ENCODE peak calls at places on chromosome 1, in seven cellular contexts. T is breast epithelium, L is body of pancreas, Z is transverse colon, F is H54, V is adrenal gland, Y is A549. E is an unnamed sample.

GRCh38 chr1:56374026-56374974 is 205.1 kb downstream of the PLPP3 start:
- DNase-seq in T (no peak), L (no peak), Z (no peak), F (no peak), V (no peak), Y (peak), E (no peak)

GRCh38 chr1:215474940-215475339 is 92.2 kb upstream of the KCTD3 start:
- DNase-seq in T (no peak), L (no peak), Z (no peak), F (no peak), V (peak), Y (no peak), E (no peak)

GRCh38 chr1:1114431-1114830 is 1.5 kb downstream of the C1orf159 start:
- DNase-seq in T (peak), L (no peak), Z (peak), F (no peak), V (no peak), Y (no peak), E (no peak)

GRCh38 chr1:20405893-20406604 is 80.0 kb downstream of the CAMK2N1 start:
- DNase-seq in T (no peak), L (peak), Z (no peak), F (no peak), V (no peak), Y (no peak), E (no peak)

GRCh38 chr1:32775640-32776337 is 41.4 kb downstream of the YARS1 start:
- DNase-seq in T (no peak), L (no peak), Z (no peak), F (no peak), V (no peak), Y (peak), E (no peak)

GRCh38 chr1:109312246-109312645 is 5.4 kb upstream of the MYBPHL start:
- DNase-seq in T (no peak), L (no peak), Z (no peak), F (no peak), V (no peak), Y (no peak), E (no peak)

GRCh38 chr1:68174173-68175113 is 57.9 kb downstream of the WLS start:
- DNase-seq in T (no peak), L (peak), Z (peak), F (peak), V (peak), Y (peak), E (no peak)

GRCh38 chr1:42163536-42164503 is 725 bp downstream of the GUCA2A start:
- DNase-seq in T (no peak), L (no peak), Z (no peak), F (no peak), V (no peak), Y (no peak), E (no peak)

GRCh38 chr1:177219458-177220390 is 49.0 kb downstream of the BRINP2 start:
- DNase-seq in T (no peak), L (no peak), Z (peak), F (no peak), V (no peak), Y (no peak), E (no peak)

GRCh38 chr1:11707621-11708276 is 16.2 kb downstream of the DRAXIN start:
- DNase-seq in T (peak), L (peak), Z (peak), F (no peak), V (peak), Y (no peak), E (no peak)

GRCh38 chr1:222923506-222923905 is 108.7 kb downstream of the DISP1 start:
- DNase-seq in T (no peak), L (no peak), Z (no peak), F (no peak), V (no peak), Y (no peak), E (no peak)

GRCh38 chr1:77834771-77835334 is 53.6 kb upstream of the NEXN start:
- DNase-seq in T (no peak), L (peak), Z (peak), F (no peak), V (no peak), Y (peak), E (no peak)

GRCh38 chr1:115182012-115182715 is 92.9 kb upstream of the TSPAN2 start:
- DNase-seq in T (no peak), L (no peak), Z (no peak), F (peak), V (no peak), Y (peak), E (no peak)

GRCh38 chr1:203128691-203129500 is 1.4 kb downstream of the ADORA1 start:
- DNase-seq in T (peak), L (no peak), Z (peak), F (no peak), V (no peak), Y (no peak), E (no peak)

GRCh38 chr1:47842228-47842627 is 155.0 kb downstream of the TRABD2B start:
- DNase-seq in T (peak), L (no peak), Z (peak), F (no peak), V (no peak), Y (no peak), E (no peak)

GRCh38 chr1:84988588-84988987 is 8.3 kb downstream of the MCOLN2 start:
- DNase-seq in T (no peak), L (no peak), Z (no peak), F (no peak), V (no peak), Y (no peak), E (no peak)

GRCh38 chr1:243890576-243890975 is 40.5 kb upstream of the AKT3 start:
- DNase-seq in T (no peak), L (no peak), Z (no peak), F (no peak), V (no peak), Y (no peak), E (no peak)

GRCh38 chr1:227234998-227235405 is 83.3 kb downstream of the CDC42BPA start:
- DNase-seq in T (no peak), L (peak), Z (no peak), F (peak), V (peak), Y (peak), E (peak)

GRCh38 chr1:163265547-163265946 is 56.2 kb upstream of the NUF2 start:
- DNase-seq in T (no peak), L (no peak), Z (no peak), F (no peak), V (no peak), Y (no peak), E (no peak)

GRCh38 chr1:200226268-200226968 is 183.4 kb downstream of the ZNF281 start:
- DNase-seq in T (no peak), L (no peak), Z (no peak), F (no peak), V (no peak), Y (no peak), E (no peak)

GRCh38 chr1:199725002-199725401 is 302.5 kb upstream of the NR5A2 start:
- DNase-seq in T (no peak), L (no peak), Z (no peak), F (no peak), V (no peak), Y (no peak), E (no peak)

GRCh38 chr1:10064416-10065343 is 31.9 kb downstream of the UBE4B start:
- DNase-seq in T (no peak), L (no peak), Z (no peak), F (no peak), V (no peak), Y (no peak), E (no peak)

GRCh38 chr1:31811605-31812004 is 4.2 kb downstream of the SPOCD1 start:
- DNase-seq in T (no peak), L (no peak), Z (no peak), F (no peak), V (no peak), Y (peak), E (no peak)

GRCh38 chr1:200245492-200245891 is 164.3 kb downstream of the ZNF281 start:
- DNase-seq in T (no peak), L (peak), Z (no peak), F (no peak), V (no peak), Y (peak), E (no peak)

GRCh38 chr1:10851024-10852013 is 54.9 kb upstream of the CASZ1 start:
- DNase-seq in T (no peak), L (no peak), Z (no peak), F (no peak), V (no peak), Y (no peak), E (no peak)

GRCh38 chr1:54152696-54153095 is at the start of gene CDCP2:
- DNase-seq in T (no peak), L (no peak), Z (no peak), F (no peak), V (no peak), Y (no peak), E (no peak)

GRCh38 chr1:15214507-15214906 is 32.5 kb upstream of the FHAD1 start:
- DNase-seq in T (no peak), L (no peak), Z (peak), F (no peak), V (no peak), Y (no peak), E (no peak)

GRCh38 chr1:244248426-244248825 is 197.3 kb downstream of the ZBTB18 start:
- DNase-seq in T (no peak), L (no peak), Z (no peak), F (no peak), V (no peak), Y (no peak), E (no peak)

GRCh38 chr1:108121361-108122143 is 78.6 kb downstream of the SLC25A24 start:
- DNase-seq in T (no peak), L (no peak), Z (no peak), F (no peak), V (no peak), Y (peak), E (no peak)

GRCh38 chr1:157367091-157367739 is 185.1 kb downstream of the FCRL5 start:
- DNase-seq in T (no peak), L (no peak), Z (no peak), F (no peak), V (no peak), Y (no peak), E (no peak)

GRCh38 chr1:64517640-64518039 is 47.7 kb downstream of the CACHD1 start:
- DNase-seq in T (no peak), L (no peak), Z (no peak), F (no peak), V (no peak), Y (no peak), E (no peak)

GRCh38 chr1:203028784-203029553 is 2.7 kb downstream of the PPFIA4 start:
- DNase-seq in T (no peak), L (no peak), Z (no peak), F (no peak), V (no peak), Y (no peak), E (no peak)

GRCh38 chr1:40830419-40830943 is 31.7 kb downstream of the CITED4 start:
- DNase-seq in T (no peak), L (no peak), Z (no peak), F (no peak), V (no peak), Y (no peak), E (no peak)

DNA sequence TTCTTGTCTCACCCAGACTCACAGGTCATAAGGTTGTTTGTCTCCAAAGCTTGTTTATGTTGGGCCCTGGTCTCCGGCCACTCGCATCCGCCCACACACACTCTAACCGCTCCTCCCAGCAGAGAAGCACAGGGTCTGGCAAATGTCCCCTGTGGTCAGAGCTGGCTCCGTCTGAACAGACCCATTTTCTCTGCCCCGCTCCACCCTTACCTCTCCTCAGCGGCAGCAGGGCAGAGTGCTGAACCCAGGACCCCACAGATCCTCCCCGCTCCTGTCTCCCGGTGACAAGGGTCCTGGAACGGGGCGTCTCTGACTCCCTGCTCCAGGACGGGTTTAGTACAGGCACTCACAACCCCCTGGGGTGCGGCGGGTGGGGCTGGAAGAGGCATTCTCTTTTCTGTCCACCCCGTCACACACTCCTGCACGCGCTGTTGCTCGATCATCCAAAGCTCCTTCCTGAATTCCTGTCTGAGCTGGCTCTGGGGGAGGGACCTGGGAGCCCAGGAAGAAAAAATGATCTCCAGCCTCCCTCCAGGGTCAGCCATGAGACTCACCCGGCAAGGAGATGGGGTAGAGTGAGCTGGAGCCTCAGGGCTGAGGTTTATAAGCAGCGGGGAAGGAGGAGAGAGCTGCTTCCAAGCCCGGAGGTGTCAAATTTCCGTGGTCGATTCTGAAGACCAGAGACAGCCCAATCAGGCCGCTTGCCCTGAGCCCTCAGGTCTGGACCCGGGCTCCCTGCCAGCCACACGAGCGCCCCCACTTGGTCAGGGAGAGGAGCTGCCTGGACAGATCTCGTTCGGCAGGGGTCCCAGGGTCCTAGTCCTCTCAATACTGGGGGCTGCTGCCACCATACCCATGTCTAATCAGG is at the start of gene S100A13:
- DNase-seq in T (peak), L (peak), Z (peak), F (peak), V (peak), Y (peak), E (peak)
- TF ChIP-seq POLR2A in T (peak), L (peak), Z (peak), F (peak), V (no peak), Y (peak), E (no peak)

GRCh38 chr1:44354840-44355581 is at the start of gene ERI3:
- DNase-seq in T (peak), L (peak), Z (peak), F (peak), V (peak), Y (peak), E (peak)
- TF ChIP-seq POLR2A in T (no peak), L (peak), Z (peak), F (peak), V (peak), Y (peak), E (no peak)

GRCh38 chr1:43348809-43349593 is 9.8 kb upstream of the CDC20 start:
- DNase-seq in T (peak), L (peak), Z (peak), F (peak), V (peak), Y (peak), E (peak)
- TF ChIP-seq POLR2A in T (peak), L (peak), Z (peak), F (peak), V (peak), Y (peak), E (peak)

DNA sequence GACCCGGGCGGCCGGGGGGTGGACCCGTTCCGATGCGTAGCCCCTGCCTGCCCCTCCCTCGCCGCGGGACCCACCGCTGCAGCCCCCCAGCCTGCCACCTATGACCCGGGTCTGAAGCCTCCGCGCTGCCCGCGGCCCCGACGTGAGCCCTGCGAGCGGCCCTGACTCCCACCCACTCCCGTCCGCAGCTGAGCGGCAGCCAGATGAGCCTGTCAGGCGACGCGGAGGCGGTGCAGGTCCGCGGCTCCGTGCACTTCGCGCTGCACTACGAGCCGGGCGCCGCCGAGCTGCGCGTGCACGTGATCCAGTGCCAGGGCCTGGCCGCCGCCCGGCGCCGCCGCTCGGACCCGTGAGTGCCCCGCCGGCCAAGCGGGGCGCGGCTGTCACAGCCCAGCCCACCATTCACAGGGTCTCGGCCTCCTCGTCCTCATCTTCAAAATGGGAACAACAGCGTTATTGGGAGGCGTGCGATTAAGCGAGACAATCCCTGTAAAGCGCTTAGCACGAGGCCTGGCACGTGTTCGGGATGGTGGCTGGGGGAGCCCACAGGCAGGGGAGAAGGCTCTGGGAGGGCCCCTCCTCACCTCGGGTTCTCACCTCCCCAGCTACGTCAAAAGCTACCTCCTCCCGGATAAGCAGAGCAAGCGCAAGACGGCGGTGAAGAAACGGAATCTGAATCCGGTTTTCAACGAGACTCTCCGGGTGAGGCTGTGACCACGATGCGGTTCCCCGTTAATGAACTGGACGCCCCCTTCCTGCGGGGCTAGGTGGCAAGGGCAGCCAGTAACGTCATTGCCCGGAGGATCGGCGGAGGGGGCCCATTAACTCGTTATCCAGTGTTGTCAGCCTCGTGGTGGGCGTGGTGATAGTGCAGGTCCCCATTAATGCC is 8.2 kb downstream of the SYTL1 start:
- DNase-seq in T (peak), L (peak), Z (peak), F (no peak), V (peak), Y (peak), E (no peak)
- TF ChIP-seq POLR2A in T (no peak), L (no peak), Z (no peak), F (no peak), V (no peak), Y (peak), E (no peak)

GRCh38 chr1:161196111-161196510 is 2.7 kb downstream of the ADAMTS4 start:
- DNase-seq in T (no peak), L (no peak), Z (no peak), F (no peak), V (no peak), Y (no peak), E (no peak)

GRCh38 chr1:161197560-161198205 is 1.2 kb downstream of the ADAMTS4 start:
- DNase-seq in T (no peak), L (no peak), Z (no peak), F (no peak), V (no peak), Y (no peak), E (no peak)

GRCh38 chr1:161198206-161198876 is 513 bp downstream of the ADAMTS4 start:
- DNase-seq in T (peak), L (no peak), Z (no peak), F (no peak), V (peak), Y (no peak), E (no peak)

GRCh38 chr1:161195171-161195570 is 3.7 kb downstream of the ADAMTS4 start:
- DNase-seq in T (no peak), L (no peak), Z (no peak), F (no peak), V (no peak), Y (no peak), E (no peak)

DNA sequence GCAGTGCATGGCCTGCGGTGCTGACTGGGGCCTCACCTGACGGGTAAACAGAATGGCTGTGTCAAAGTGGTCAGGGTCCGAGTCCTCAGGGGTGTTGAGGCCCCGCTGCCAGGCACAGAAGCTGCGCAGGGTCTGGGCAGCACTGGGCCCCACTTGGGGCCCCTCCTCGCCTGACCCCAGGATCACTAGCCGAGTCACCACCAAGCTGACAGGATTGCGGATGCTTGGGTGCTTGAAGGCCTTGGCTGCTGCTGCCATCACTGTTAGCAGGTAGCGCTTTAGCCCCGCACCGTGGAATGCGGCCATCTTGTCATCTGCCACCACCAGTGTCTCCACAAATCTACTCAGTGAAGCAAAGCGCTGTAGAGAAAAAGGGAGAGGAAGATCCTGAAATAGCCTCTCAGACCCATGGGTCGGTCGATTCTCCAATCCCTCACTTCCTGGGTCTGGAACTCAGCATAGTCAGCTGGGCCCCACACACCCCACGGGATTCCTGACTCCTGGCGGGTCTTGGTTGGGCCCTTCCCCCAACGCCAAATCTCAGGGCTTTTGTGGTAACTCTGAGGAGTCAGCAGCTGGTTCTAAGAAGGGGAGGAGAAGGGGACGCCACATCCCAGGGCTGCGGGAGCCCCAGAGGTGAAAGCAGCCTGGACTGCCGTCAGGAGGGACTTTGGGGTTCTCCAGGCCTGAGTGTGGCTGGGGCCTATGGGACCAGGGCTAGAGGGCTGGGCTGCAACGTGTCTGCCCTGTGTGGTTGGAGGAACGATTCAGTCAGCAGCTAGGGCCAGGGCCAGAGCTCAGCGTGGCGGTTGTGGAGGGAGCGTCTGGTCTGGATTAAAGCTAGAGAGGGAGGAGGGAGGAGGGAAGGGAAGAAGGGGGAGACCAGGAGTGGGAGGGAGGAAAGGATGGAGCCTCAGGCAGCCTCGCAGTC is 2.1 kb downstream of the ADAMTS4 start:
- DNase-seq in T (no peak), L (peak), Z (no peak), F (no peak), V (no peak), Y (no peak), E (no peak)
- TF ChIP-seq POLR2A in T (no peak), L (peak), Z (no peak), F (no peak), V (peak), Y (no peak), E (no peak)

DNA sequence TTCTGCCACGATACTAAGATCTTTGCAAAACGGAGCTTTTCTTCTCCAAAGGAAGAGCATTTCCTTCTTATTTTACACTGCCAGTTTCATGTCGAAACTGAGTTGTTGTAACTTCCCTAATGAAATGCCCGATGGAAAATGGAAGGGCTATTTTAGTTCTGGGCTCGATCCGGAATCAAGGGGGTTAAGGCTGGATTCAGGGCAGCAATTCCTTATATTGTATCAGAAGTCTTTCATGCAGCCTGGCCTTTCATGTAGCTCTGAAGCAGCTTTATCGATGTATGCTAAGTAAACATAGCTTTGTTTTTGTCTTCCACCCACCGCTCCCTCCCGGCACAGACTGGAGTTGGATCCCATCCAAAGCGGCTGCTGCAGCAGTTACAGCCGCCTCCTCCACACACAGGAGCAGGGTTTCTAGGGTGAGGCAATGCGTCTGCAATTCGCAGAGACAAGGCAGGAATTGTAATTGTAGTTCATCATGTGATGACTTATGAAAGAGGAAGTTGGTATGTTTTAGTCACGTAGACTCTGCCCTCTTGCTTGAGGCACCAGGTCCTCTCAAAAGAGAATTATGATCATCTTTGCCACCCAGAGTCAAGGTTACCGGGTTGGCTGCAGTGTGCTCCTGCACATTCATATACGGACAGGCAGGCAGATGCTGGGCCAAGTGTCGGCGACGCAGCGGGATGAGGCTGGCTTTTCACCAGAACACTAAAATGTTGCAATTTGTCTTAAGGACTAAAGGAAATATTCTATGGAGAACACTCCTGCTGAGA is 2.6 kb upstream of the IRF2BP2 start:
- DNase-seq in T (peak), L (peak), Z (peak), F (peak), V (peak), Y (peak), E (no peak)
- TF ChIP-seq POLR2A in T (no peak), L (peak), Z (peak), F (peak), V (peak), Y (peak), E (peak)